ENCODE peak calls at places on chromosomes 2 and 18, in eight cellular contexts. A is gastrocnemius medialis, G is stomach, N is tibial nerve, J is heart left ventricle, X is endothelial cell of umbilical vein, S is ovary, U is spleen. H is an unnamed sample. For H3K27me3, the result is how much of the 10 kb centered on the place peaks cover.

GRCh38 chr2:216636570-216637450 is 3.6 kb downstream of the IGFBP2 start:
- DNase-seq in A (no peak), G (peak), N (peak), J (peak), X (peak), S (no peak), U (no peak), H (no peak)

GRCh38 chr18:55763298-55763697 is 175.3 kb upstream of the TCF4 start:
- DNase-seq in A (no peak), G (no peak), N (no peak), J (no peak), X (peak), S (no peak), U (no peak), H (no peak)

GRCh38 chr2:174670446-174670845 is 72.8 kb upstream of the WIPF1 start:
- DNase-seq in A (no peak), G (no peak), N (no peak), J (no peak), X (no peak), S (no peak), U (no peak), H (no peak)

GRCh38 chr18:21168880-21169279 is 57.3 kb upstream of the ROCK1 start:
- DNase-seq in A (no peak), G (no peak), N (no peak), J (no peak), X (no peak), S (no peak), U (no peak), H (no peak)

GRCh38 chr2:66957198-66957597 is 439.9 kb upstream of the ETAA1 start:
- DNase-seq in A (no peak), G (no peak), N (no peak), J (no peak), X (no peak), S (no peak), U (no peak), H (no peak)

GRCh38 chr2:120716641-120717585 is 18.8 kb upstream of the GLI2 start:
- DNase-seq in A (no peak), G (no peak), N (no peak), J (no peak), X (no peak), S (no peak), U (peak), H (no peak)

GRCh38 chr2:158178646-158179045 is 77.0 kb downstream of the UPP2 start:
- DNase-seq in A (no peak), G (no peak), N (no peak), J (no peak), X (no peak), S (no peak), U (no peak), H (no peak)

GRCh38 chr2:224887159-224887558 is 155.1 kb downstream of the DOCK10 start:
- DNase-seq in A (no peak), G (no peak), N (no peak), J (no peak), X (no peak), S (no peak), U (no peak), H (no peak)

GRCh38 chr18:75070625-75071483 is 138.1 kb downstream of the PTGR3 start:
- DNase-seq in A (peak), G (peak), N (peak), J (no peak), X (peak), S (no peak), U (peak), H (no peak)

GRCh38 chr18:10736984-10737383 is 211.2 kb downstream of the NAPG start:
- DNase-seq in A (no peak), G (no peak), N (no peak), J (no peak), X (no peak), S (no peak), U (no peak), H (no peak)

GRCh38 chr2:120765911-120766757 is 30.5 kb downstream of the GLI2 start:
- DNase-seq in A (peak), G (peak), N (peak), J (peak), X (peak), S (peak), U (peak), H (peak)

GRCh38 chr2:20100711-20101110 is 49.3 kb upstream of the LAPTM4A start:
- DNase-seq in A (no peak), G (no peak), N (no peak), J (no peak), X (peak), S (no peak), U (no peak), H (no peak)

GRCh38 chr2:228048838-228049490 is 132.5 kb downstream of the SPHKAP start:
- DNase-seq in A (no peak), G (peak), N (no peak), J (peak), X (no peak), S (no peak), U (no peak), H (no peak)

DNA sequence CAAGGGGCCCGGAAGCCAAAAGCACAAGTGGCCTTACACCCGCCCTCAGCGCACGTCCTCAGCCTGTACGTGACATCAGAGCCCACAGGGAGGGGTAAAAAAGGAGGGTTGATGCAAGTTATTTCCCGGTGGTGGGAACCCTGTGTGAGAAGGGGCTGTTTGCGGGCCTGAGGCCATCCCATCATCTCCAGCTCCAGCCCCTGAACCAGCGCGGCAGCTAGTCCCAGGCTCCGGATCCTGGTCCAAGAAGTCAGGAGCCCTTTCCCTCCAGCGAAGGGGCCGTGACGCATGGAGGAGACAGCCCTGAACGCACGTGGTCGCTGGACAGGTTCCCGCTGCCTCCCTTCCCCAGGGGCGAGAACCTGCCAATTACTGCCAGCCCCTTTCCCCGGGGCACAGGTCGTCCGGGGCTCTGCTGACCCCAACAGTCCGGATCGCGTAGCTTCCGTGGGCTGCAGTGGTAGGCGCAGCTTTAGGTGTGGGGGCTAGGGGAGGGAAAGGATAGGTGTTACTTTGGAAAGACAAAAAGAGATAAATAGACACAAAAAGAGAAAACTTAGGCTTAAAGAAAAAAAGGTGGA is 1.3 kb upstream of the LRP2 start:
- DNase-seq in A (no peak), G (no peak), N (no peak), J (no peak), X (peak), S (peak), U (peak), H (no peak)
- H3K27me3 ChIP-seq in A (under half), G (under half), N (under half), J (under half), X (half or more), S (under half), U (under half), H (under half)

DNA sequence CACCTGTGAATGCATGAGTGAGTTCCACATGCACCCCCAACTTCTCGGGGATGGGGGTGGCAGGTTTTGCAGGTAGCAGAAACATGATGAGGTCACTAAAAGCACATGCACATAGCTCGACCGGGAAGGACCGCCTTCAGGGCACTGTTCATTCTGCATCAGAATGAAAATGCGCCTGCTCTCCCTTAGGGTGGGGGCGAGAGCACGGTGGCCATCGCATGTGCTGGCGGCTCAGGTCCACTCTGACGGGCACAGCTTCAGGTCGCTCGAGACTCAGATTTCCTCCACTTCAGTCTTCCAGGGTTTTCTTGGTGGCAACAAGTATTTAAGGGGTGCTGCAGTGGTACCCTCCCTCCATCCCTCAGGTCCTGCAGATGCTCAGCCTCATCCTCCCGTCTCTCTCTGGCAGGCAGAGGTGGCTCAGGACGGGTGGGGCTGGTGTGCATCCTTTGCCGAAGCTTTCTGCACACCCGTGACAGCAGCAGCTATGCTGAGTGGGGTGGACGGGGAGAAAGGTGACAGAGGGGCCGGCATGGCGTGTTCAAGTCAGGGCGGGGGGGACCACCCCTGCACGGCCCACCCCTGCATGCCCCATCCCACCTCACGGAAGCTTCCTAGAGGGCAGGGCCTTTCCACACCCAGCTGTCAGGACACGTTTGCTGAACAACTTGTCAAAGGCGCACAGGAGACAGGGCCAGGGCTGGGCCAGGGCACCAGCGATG is 14.8 kb downstream of the KCNIP3 start:
- DNase-seq in A (no peak), G (no peak), N (no peak), J (no peak), X (no peak), S (no peak), U (no peak), H (no peak)
- H3K27ac ChIP-seq in A (no peak), G (no peak), N (no peak), J (no peak), X (no peak), S (no peak), U (no peak), H (no peak)

GRCh38 chr2:11949732-11950503 is 203.5 kb downstream of the LPIN1 start:
- DNase-seq in A (no peak), G (no peak), N (no peak), J (no peak), X (no peak), S (no peak), U (no peak), H (no peak)

GRCh38 chr2:11953258-11953657 is 206.8 kb downstream of the LPIN1 start:
- DNase-seq in A (no peak), G (no peak), N (no peak), J (no peak), X (no peak), S (no peak), U (no peak), H (no peak)

GRCh38 chr2:11955883-11956282 is 209.5 kb downstream of the LPIN1 start:
- DNase-seq in A (no peak), G (no peak), N (no peak), J (no peak), X (no peak), S (no peak), U (no peak), H (no peak)

GRCh38 chr2:11950894-11951293 is 204.5 kb downstream of the LPIN1 start:
- DNase-seq in A (no peak), G (no peak), N (no peak), J (no peak), X (no peak), S (no peak), U (no peak), H (no peak)

DNA sequence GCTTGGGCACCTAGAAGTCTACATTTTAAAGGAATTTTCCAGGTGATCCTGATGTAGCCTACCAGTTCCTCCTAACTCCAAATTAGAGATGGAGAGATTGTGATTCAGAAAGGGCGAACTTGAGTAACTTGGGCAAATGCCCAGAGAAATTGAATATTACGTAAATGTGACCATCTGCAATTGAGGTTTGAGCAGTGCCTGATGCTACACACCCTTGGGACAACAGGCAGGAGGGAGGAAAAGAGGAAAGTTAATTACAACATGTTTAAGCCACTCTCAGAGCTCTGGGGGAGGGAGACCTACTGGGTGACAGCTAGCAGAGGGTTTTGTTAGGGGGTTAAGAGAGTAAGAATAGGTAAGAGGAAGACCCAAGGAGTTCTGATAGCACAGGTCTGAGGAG is 208.9 kb downstream of the LPIN1 start:
- DNase-seq in A (no peak), G (no peak), N (no peak), J (no peak), X (no peak), S (no peak), U (no peak), H (no peak)
- TF ChIP-seq POLR2A in A (no peak), G (no peak), N (no peak), J (no peak), X (no peak), S (no peak), U (no peak), H (no peak)

GRCh38 chr2:119525574-119525973 is 1.3 kb upstream of the SCTR start:
- DNase-seq in A (no peak), G (no peak), N (no peak), J (no peak), X (no peak), S (no peak), U (no peak), H (no peak)
- H3K27me3 ChIP-seq in A (under half), G (under half), N (under half), J (under half), X (half or more), S (under half), U (under half), H (under half)

GRCh38 chr18:22309191-22309590 is 108.5 kb downstream of the CTAGE1 start:
- DNase-seq in A (no peak), G (no peak), N (no peak), J (no peak), X (no peak), S (no peak), U (no peak), H (peak)

GRCh38 chr18:22311301-22311700 is 106.4 kb downstream of the CTAGE1 start:
- DNase-seq in A (no peak), G (no peak), N (no peak), J (no peak), X (peak), S (no peak), U (no peak), H (no peak)

GRCh38 chr18:22318745-22319407 is 98.8 kb downstream of the CTAGE1 start:
- DNase-seq in A (no peak), G (no peak), N (no peak), J (no peak), X (no peak), S (no peak), U (no peak), H (no peak)

GRCh38 chr18:22314406-22314805 is 103.3 kb downstream of the CTAGE1 start:
- DNase-seq in A (no peak), G (no peak), N (no peak), J (peak), X (no peak), S (no peak), U (no peak), H (peak)

DNA sequence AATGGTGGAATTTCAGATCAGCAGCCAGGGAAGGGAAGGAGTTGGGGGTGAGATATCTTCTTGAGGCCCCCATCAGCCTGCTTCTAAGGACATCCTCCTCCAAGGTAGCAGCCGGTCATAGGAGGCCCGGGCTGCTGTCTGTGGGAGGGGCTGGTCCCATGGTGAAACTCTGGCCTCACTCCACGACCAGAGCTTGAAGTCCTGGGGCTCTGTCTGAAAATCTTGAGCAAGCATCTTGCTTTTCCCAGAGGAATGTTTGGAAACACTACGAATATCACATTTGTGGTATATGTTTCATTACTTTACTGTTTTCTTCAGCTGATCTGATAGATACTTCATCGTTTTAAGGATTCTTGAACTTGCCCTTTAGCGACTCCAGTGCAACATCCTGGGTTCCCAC is 103.7 kb downstream of the CTAGE1 start:
- DNase-seq in A (no peak), G (no peak), N (no peak), J (no peak), X (no peak), S (no peak), U (no peak), H (peak)
- H3K27ac ChIP-seq in A (no peak), G (no peak), N (no peak), J (no peak), X (no peak), S (no peak), U (no peak), H (peak)

GRCh38 chr2:203327918-203328734 is at the start of gene ABI2:
- DNase-seq in A (peak), G (peak), N (peak), J (peak), X (peak), S (peak), U (peak), H (peak)
- TF ChIP-seq POLR2A in A (peak), G (no peak), N (peak), J (no peak), X (peak), S (peak), U (no peak), H (peak)

H was measured in uterus.